ENCODE peak calls at places on chromosomes 11 and 22, in five cellular contexts. A, O, J, W and P are unnamed samples.

GRCh38 chr11:115360186-115360824 is 143.9 kb downstream of the CADM1 start:
- DNase-seq in A (no peak), O (no peak), J (no peak), W (no peak), P (no peak)

GRCh38 chr11:46331653-46331984 is 15.6 kb upstream of the DGKZ start:
- DNase-seq in A (no peak), O (no peak), J (no peak), W (no peak), P (no peak)

GRCh38 chr11:74966651-74967050 is 17.6 kb downstream of the SPCS2 start:
- DNase-seq in A (peak), O (no peak), J (no peak), W (no peak), P (no peak)

GRCh38 chr22:38925571-38926041 is 31.8 kb upstream of the APOBEC3A start:
- DNase-seq in A (peak), O (no peak), J (no peak), W (no peak), P (no peak)

GRCh38 chr11:66637557-66638176 is 836 bp upstream of the RBM4 start:
- DNase-seq in A (no peak), O (peak), J (no peak), W (no peak), P (no peak)

GRCh38 chr11:65426839-65427690 is 4.5 kb downstream of the NEAT1 start:
- DNase-seq in A (peak), O (peak), J (no peak), W (peak), P (peak)

GRCh38 chr11:74806267-74806666 is 57.6 kb downstream of the RNF169 start:
- DNase-seq in A (no peak), O (no peak), J (no peak), W (no peak), P (peak)

GRCh38 chr11:18013790-18014507 is 1.1 kb upstream of the SERGEF start:
- DNase-seq in A (peak), O (no peak), J (no peak), W (no peak), P (no peak)

GRCh38 chr22:23836281-23836680 is 2.5 kb downstream of the DERL3 start:
- DNase-seq in A (no peak), O (peak), J (no peak), W (no peak), P (no peak)

GRCh38 chr11:3006505-3007260 is 14.6 kb upstream of the NAP1L4 start:
- DNase-seq in A (no peak), O (peak), J (no peak), W (peak), P (no peak)

GRCh38 chr11:74179234-74180126 is 8.4 kb downstream of the PPME1 start:
- DNase-seq in A (no peak), O (no peak), J (no peak), W (no peak), P (peak)

GRCh38 chr22:20648306-20648903 is 125.5 kb upstream of the SERPIND1 start:
- DNase-seq in A (no peak), O (no peak), J (peak), W (no peak), P (no peak)

GRCh38 chr11:83717551-83717950 is 431.4 kb upstream of the CCDC90B start:
- DNase-seq in A (no peak), O (no peak), J (no peak), W (no peak), P (no peak)

GRCh38 chr22:28031383-28031922 is 112.4 kb upstream of the PITPNB start:
- DNase-seq in A (no peak), O (no peak), J (no peak), W (no peak), P (no peak)

GRCh38 chr11:65932558-65932919 is 12.7 kb upstream of the TSGA10IP start:
- DNase-seq in A (no peak), O (no peak), J (no peak), W (no peak), P (peak)

GRCh38 chr11:92811341-92811740 is 158.1 kb upstream of the MTNR1B start:
- DNase-seq in A (no peak), O (no peak), J (peak), W (no peak), P (no peak)

GRCh38 chr22:49481651-49482399 is 345.8 kb downstream of the BRD1 start:
- DNase-seq in A (no peak), O (no peak), J (no peak), W (no peak), P (no peak)

GRCh38 chr11:134385774-134386565 is 26.1 kb downstream of the B3GAT1 start:
- DNase-seq in A (no peak), O (no peak), J (no peak), W (no peak), P (no peak)

GRCh38 chr22:38335077-38335476 is 17.8 kb upstream of the CSNK1E start:
- DNase-seq in A (no peak), O (no peak), J (no peak), W (no peak), P (no peak)

GRCh38 chr11:75400110-75400865 is 970 bp downstream of the RPS3 start:
- DNase-seq in A (no peak), O (no peak), J (no peak), W (no peak), P (peak)

GRCh38 chr22:35641494-35642120 is 6.6 kb upstream of the APOL6 start:
- DNase-seq in A (no peak), O (peak), J (no peak), W (no peak), P (no peak)

GRCh38 chr11:28657378-28658030 is 549.3 kb downstream of the METTL15 start:
- DNase-seq in A (no peak), O (no peak), J (no peak), W (no peak), P (no peak)

GRCh38 chr11:77101043-77101537 is 1.6 kb upstream of the OMP start:
- DNase-seq in A (no peak), O (no peak), J (no peak), W (no peak), P (peak)

GRCh38 chr11:12189543-12190235 is 79.3 kb downstream of the MICAL2 start:
- DNase-seq in A (no peak), O (no peak), J (no peak), W (no peak), P (no peak)

GRCh38 chr11:33835143-33835878 is 56.6 kb downstream of the LMO2 start:
- DNase-seq in A (peak), O (no peak), J (no peak), W (no peak), P (peak)

GRCh38 chr11:69518081-69518950 is 36.9 kb downstream of the LINC01488 start:
- DNase-seq in A (no peak), O (no peak), J (no peak), W (no peak), P (no peak)

GRCh38 chr22:31106001-31106571 is 1.3 kb downstream of the SELENOM start:
- DNase-seq in A (no peak), O (peak), J (no peak), W (no peak), P (no peak)

GRCh38 chr11:12058425-12059115 is 50.1 kb upstream of the DKK3 start:
- DNase-seq in A (no peak), O (no peak), J (no peak), W (no peak), P (no peak)

GRCh38 chr11:101487775-101488174 is 96.0 kb downstream of the TRPC6 start:
- DNase-seq in A (no peak), O (no peak), J (no peak), W (no peak), P (no peak)

GRCh38 chr11:19258651-19259230 is 18.0 kb upstream of the E2F8 start:
- DNase-seq in A (no peak), O (no peak), J (peak), W (no peak), P (no peak)

GRCh38 chr11:10388574-10388973 is 66.5 kb upstream of the AMPD3 start:
- DNase-seq in A (no peak), O (peak), J (peak), W (no peak), P (no peak)

GRCh38 chr11:46672381-46672839 is 28.0 kb downstream of the ARHGAP1 start:
- DNase-seq in A (no peak), O (peak), J (no peak), W (no peak), P (no peak)

GRCh38 chr22:46942816-46943783 is 180.7 kb downstream of the TBC1D22A start:
- DNase-seq in A (peak), O (no peak), J (no peak), W (peak), P (no peak)

GRCh38 chr11:63993100-63993499 is 6.9 kb downstream of the OTUB1 start:
- DNase-seq in A (no peak), O (no peak), J (no peak), W (no peak), P (no peak)

GRCh38 chr11:86919557-86920210 is 35.5 kb downstream of the FZD4 start:
- DNase-seq in A (no peak), O (no peak), J (no peak), W (no peak), P (peak)

GRCh38 chr11:110019659-110020058 is 73.5 kb upstream of the ZC3H12C start:
- DNase-seq in A (no peak), O (no peak), J (no peak), W (no peak), P (no peak)

GRCh38 chr11:60938500-60938899 is 13.5 kb downstream of the SLC15A3 start:
- DNase-seq in A (no peak), O (no peak), J (no peak), W (no peak), P (no peak)
- TF ChIP-seq POLR2A in A (no peak), O (no peak), J (no peak), W (no peak), P (no peak)

GRCh38 chr11:57210731-57211335 is 26.2 kb downstream of the APLNR start:
- DNase-seq in A (no peak), O (no peak), J (no peak), W (no peak), P (no peak)

GRCh38 chr11:57216463-57216862 is 20.6 kb downstream of the APLNR start:
- DNase-seq in A (no peak), O (no peak), J (no peak), W (no peak), P (no peak)

GRCh38 chr11:57214494-57214893 is 22.6 kb downstream of the APLNR start:
- DNase-seq in A (no peak), O (no peak), J (no peak), W (no peak), P (no peak)

GRCh38 chr11:57214087-57214395 is 23.0 kb downstream of the APLNR start:
- DNase-seq in A (no peak), O (no peak), J (no peak), W (no peak), P (no peak)

DNA sequence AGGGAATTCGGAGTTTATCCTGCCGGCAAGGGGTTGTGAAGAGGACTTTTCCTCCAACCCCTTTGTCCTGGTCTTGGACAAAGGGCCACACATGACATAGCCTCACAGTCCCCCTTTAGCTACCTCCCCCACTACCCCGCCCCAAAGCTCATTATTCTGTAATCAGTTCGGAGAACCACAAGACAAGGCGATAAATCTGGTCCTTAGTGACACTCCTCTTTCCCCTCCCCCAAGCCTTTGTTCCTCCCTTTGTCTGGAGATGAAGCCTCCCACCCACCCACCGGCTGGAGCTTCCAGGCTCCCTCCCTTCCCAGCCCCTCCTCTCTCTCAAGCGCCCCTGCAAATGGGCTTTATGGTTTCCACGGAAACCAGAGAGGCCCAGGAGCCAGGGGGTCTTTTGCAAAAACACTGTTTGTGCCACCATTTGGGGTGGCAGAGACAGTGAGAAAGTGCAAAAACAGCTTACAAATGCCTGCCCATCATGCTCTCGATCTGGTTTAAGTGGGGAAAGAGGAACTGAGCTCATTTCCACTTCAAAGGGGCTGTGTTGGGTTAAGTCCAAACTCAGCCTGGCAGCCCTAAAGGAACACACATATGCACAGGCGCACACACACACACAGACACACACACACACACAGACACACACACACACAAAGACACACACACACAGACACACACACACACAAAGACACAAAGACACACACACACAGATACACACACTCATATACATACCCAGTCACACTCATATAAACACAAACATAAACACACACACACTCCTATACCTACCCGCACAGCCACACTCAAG is 23.6 kb downstream of the APLNR start:
- DNase-seq in A (no peak), O (no peak), J (no peak), W (no peak), P (no peak)
- TF ChIP-seq POLR2A in A (no peak), O (no peak), J (no peak), W (no peak), P (no peak)

DNA sequence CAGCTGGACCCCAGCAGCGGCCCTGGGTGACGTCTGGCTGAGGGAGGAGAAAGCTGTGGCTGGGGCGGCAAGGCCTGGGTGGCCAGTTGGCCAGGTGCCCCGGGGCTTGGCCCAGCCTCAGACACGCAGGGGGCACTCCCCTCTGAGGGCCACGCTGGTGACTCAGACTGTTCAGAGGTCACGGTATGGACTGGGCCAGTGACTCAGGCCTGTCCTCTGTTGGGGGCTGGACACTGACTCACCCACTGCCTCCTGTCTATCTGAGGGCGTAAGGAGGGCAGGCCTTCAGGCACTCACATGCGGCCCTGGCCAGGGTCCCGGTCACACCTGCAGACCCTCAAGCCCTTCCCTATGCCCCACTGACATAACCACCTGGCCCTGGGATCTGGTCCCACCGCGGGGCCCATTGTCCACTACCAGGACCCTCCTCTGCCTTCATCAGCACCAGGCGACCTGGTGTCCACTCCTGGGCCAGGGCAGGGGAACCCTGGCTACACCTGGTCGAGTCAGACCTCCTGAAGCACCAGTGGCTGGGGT is 3.7 kb upstream of the MUC5AC start:
- DNase-seq in A (peak), O (peak), J (no peak), W (peak), P (no peak)
- TF ChIP-seq POLR2A in A (no peak), O (no peak), J (no peak), W (no peak), P (no peak)

GRCh38 chr11:62841361-62842170 is 2.2 kb upstream of the WDR74 start:
- DNase-seq in A (peak), O (peak), J (peak), W (peak), P (peak)

GRCh38 chr11:62846177-62846576 is 6.8 kb upstream of the WDR74 start:
- DNase-seq in A (no peak), O (no peak), J (no peak), W (no peak), P (no peak)

GRCh38 chr11:62839050-62840015 is at the start of gene WDR74:
- DNase-seq in A (peak), O (peak), J (peak), W (peak), P (peak)

GRCh38 chr11:62844154-62844553 is 4.8 kb upstream of the WDR74 start:
- DNase-seq in A (no peak), O (no peak), J (no peak), W (no peak), P (no peak)

DNA sequence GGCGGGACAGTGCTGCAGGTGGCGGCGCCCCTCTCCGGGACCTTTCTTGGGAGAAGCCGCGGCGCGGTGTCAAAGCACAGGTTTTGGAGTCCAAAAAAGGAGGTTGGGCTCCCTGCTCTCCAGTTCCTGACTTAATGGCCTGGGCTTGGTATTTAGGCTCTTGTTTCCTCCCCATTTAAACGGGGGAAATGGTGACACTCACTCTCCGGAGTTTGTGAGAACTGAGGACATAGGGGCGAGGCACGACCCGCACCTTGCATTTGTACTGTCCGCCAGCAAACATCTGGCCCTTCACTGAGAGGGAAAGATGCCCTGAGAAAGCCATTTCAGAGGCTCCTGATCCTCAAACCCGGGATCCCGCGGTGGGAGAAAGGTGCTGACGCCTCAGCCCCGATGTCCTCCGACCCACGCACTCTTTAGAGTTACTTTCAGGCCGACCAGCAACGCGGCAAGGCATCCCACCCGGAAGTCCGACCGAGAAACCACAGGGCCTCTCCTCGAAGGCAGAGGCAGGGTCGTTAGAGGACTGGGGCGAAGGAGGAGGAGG is 2.9 kb upstream of the WDR74 start:
- DNase-seq in A (peak), O (peak), J (no peak), W (peak), P (no peak)
- TF ChIP-seq POLR2A in A (no peak), O (no peak), J (no peak), W (no peak), P (no peak)

DNA sequence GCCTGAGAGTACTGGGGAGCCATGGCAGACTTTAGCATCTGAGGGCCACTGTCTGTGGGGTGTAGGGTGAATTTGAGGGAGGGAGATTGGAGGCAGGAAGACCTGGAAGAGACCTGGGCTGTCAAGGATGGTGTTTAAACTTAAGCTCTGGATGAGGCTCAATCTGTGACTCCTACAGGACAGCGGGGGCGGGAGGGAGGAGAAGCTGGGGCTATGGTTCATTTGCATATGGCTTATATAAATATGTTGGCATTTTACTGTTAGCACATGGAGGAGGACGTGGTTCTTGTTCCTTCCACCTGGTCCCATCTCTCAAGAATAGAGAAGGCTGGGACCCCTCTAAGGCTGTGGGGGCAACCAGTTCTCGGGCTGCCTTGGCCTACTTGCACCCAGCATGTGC is 81.5 kb downstream of the PDE2A start:
- DNase-seq in A (no peak), O (no peak), J (no peak), W (no peak), P (no peak)
- TF ChIP-seq POLR2A in A (no peak), O (no peak), J (no peak), W (no peak), P (no peak)

GRCh38 chr11:9314291-9315077 is at the start of gene TMEM41B:
- DNase-seq in A (peak), O (peak), J (peak), W (peak), P (peak)
- TF ChIP-seq POLR2A in A (peak), O (peak), J (peak), W (peak), P (peak)

DNA sequence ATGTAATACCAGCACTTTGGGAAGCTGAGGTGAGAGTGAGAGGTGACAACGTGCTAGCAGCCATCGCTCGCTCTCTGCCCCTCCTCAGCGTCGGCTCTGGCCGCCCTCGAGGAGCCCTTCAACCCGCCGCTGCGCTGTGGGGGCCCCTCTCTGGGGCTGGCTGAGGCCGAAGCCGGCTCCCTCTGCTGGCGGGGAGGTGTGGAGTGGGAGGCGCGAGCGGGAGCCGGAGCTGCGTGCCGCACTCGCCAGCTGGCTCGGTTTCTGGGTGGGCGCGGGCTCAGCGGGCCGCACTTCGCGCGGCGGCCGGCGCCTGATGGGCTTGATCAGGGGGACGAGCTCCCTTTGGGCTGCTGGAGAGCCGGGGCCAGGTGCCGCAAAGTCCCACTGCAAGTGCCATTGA is 98.9 kb upstream of the UBASH3B start:
- DNase-seq in A (no peak), O (no peak), J (no peak), W (no peak), P (no peak)
- TF ChIP-seq POLR2A in A (no peak), O (no peak), J (no peak), W (no peak), P (no peak)

GRCh38 chr11:96103102-96103501 is 179.2 kb upstream of the MTMR2 start:
- DNase-seq in A (no peak), O (no peak), J (no peak), W (no peak), P (no peak)
- TF ChIP-seq POLR2A in A (no peak), O (no peak), J (no peak), W (no peak), P (no peak)